ENCODE peak calls at places on chromosomes 4 and X, in six cellular contexts. K is B cell, P is fibroblast of the aortic adventitia, A is NCI-H524, L is mammary epithelial cell, F is right cardiac atrium. Z is an unnamed sample.

GRCh38 chr4:174286870-174287269 is 3.2 kb downstream of the CEP44 start:
- DNase-seq in A (peak), P (no peak), K (no peak), F (no peak), L (no peak), Z (no peak)

GRCh38 chr4:123892997-123893745 is 496.6 kb downstream of the SPRY1 start:
- DNase-seq in A (no peak), K (no peak), L (no peak), P (peak), F (peak), Z (peak)

GRCh38 chr4:3202836-3203820 is 45.8 kb upstream of the MSANTD1 start:
- DNase-seq in K (no peak), A (no peak), F (no peak), P (peak), L (no peak), Z (no peak)

GRCh38 chrX:129679856-129680255 is 25.1 kb upstream of the APLN start:
- DNase-seq in F (no peak), A (peak), P (no peak), K (no peak), L (peak), Z (no peak)

GRCh38 chr4:1096841-1097240 is 16.5 kb downstream of the RNF212 start:
- DNase-seq in P (no peak), A (no peak), L (no peak), F (no peak), K (no peak), Z (no peak)

GRCh38 chr4:53196872-53197759 is 168.7 kb downstream of the SCFD2 start:
- DNase-seq in F (peak), P (peak), A (peak), L (peak), K (peak), Z (peak)

GRCh38 chr4:139665690-139666529 is at the start of gene MGST2:
- DNase-seq in F (peak), A (peak), L (peak), K (peak), P (peak), Z (peak)

GRCh38 chrX:50067435-50068292 is 133.1 kb downstream of the AKAP4 start:
- DNase-seq in F (no peak), P (peak), K (no peak), A (peak), L (peak), Z (peak)

GRCh38 chr4:83662204-83662603 is 126.3 kb downstream of the GPAT3 start:
- DNase-seq in P (no peak), F (no peak), K (no peak), A (no peak), L (no peak), Z (no peak)

GRCh38 chr4:174314770-174315169 is 31.1 kb downstream of the CEP44 start:
- DNase-seq in A (peak), F (no peak), P (no peak), K (no peak), L (peak), Z (peak)

GRCh38 chrX:139831689-139832456 is 101.0 kb downstream of the ATP11C start:
- DNase-seq in K (no peak), A (peak), P (peak), F (no peak), L (peak), Z (peak)

GRCh38 chr4:182447938-182448280 is 204.7 kb downstream of the TENM3 start:
- DNase-seq in F (no peak), L (no peak), A (no peak), P (peak), K (no peak), Z (no peak)

GRCh38 chr4:74997942-74998341 is 65.0 kb downstream of the PARM1 start:
- DNase-seq in A (no peak), L (no peak), K (no peak), F (no peak), P (no peak), Z (no peak)

GRCh38 chr4:184792334-184792733 is 33.4 kb downstream of the ACSL1 start:
- DNase-seq in P (no peak), K (no peak), F (no peak), A (no peak), L (no peak), Z (peak)

GRCh38 chr4:111037591-111037990 is 414.7 kb upstream of the PITX2 start:
- DNase-seq in K (no peak), F (no peak), P (no peak), L (no peak), A (no peak), Z (no peak)

GRCh38 chr4:73852771-73853170 is 325 bp upstream of the PF4V1 start:
- DNase-seq in A (peak), P (no peak), L (no peak), F (no peak), K (no peak), Z (no peak)

GRCh38 chrX:108198420-108198819 is 106.8 kb downstream of the ATG4A start:
- DNase-seq in A (no peak), K (no peak), P (peak), L (no peak), F (peak), Z (no peak)

GRCh38 chr4:5758741-5759140 is 47.7 kb downstream of the EVC start:
- DNase-seq in K (no peak), L (peak), A (no peak), F (no peak), P (peak), Z (peak)